ENCODE peak calls at places on chromosomes 11 and 22, in four cellular contexts. S, N, U and E are unnamed samples.

GRCh38 chr11:111916768-111917167 is 1.9 kb upstream of the C11orf52 start:
- DNase-seq in S (no peak), N (no peak), U (no peak), E (no peak)

GRCh38 chr11:129721685-129722084 is 94.0 kb upstream of the TMEM45B start:
- DNase-seq in S (no peak), N (no peak), U (no peak), E (no peak)

GRCh38 chr11:47508595-47509555 is 44.1 kb downstream of the CELF1 start:
- DNase-seq in S (no peak), N (no peak), U (no peak), E (no peak)

GRCh38 chr11:100830295-100830694 is 143.2 kb downstream of the ARHGAP42 start:
- DNase-seq in S (no peak), N (no peak), U (no peak), E (no peak)

GRCh38 chr11:134266841-134267251 is 9.3 kb upstream of the GLB1L3 start:
- DNase-seq in S (peak), N (peak), U (no peak), E (peak)

GRCh38 chr11:70448983-70449567 is 50.7 kb downstream of the CTTN start:
- DNase-seq in S (no peak), N (no peak), U (peak), E (no peak)

GRCh38 chr11:75214411-75214821 is 26.2 kb upstream of the TPBGL start:
- DNase-seq in S (peak), N (peak), U (peak), E (peak)

GRCh38 chr11:114162719-114163123 is 103.2 kb downstream of the ZBTB16 start:
- DNase-seq in S (peak), N (peak), U (no peak), E (peak)

DNA sequence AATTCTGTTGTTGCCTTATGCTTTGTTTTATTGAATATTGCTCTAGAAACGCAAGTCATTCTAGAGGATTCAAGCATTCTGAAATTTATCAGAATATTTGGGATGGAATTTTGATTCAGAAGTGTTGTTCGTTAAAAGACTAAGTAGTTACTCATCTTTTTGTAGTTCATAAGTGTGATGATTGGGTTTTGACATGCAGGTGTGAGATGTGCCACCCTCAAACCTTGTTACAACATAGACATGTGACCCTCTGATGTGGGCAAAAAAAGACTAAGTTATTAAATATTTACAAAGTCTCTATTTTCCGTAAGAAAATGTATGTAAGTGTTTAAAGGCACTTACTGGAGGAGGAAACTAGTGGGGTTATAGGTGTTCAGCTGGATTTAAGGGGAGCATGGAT is 8.9 kb downstream of the YWHAH start:
- DNase-seq in S (no peak), N (no peak), U (no peak), E (no peak)
- H3K4me2 ChIP-seq in S (no peak), N (no peak), U (no peak), E (no peak)

GRCh38 chr11:13260963-13261599 is 16.5 kb upstream of the BMAL1 start:
- DNase-seq in S (peak), N (peak), U (no peak), E (no peak)

GRCh38 chr11:13261600-13262061 is 16.0 kb upstream of the BMAL1 start:
- DNase-seq in S (peak), N (peak), U (peak), E (peak)

GRCh38 chr11:13260196-13260962 is 17.2 kb upstream of the BMAL1 start:
- DNase-seq in S (no peak), N (peak), U (no peak), E (peak)

GRCh38 chr11:13259374-13259773 is 18.2 kb upstream of the BMAL1 start:
- DNase-seq in S (no peak), N (no peak), U (no peak), E (no peak)

GRCh38 chr11:13262096-13262495 is 15.5 kb upstream of the BMAL1 start:
- DNase-seq in S (no peak), N (peak), U (peak), E (no peak)
- H3K4me2 ChIP-seq in S (no peak), N (peak), U (peak), E (peak)

GRCh38 chr22:19842386-19843106 is 12.1 kb downstream of the GNB1L start:
- DNase-seq in S (no peak), N (no peak), U (no peak), E (no peak)

GRCh38 chr22:19843107-19843856 is 11.4 kb downstream of the GNB1L start:
- DNase-seq in S (no peak), N (no peak), U (no peak), E (no peak)

GRCh38 chr22:19841641-19842385 is 12.9 kb downstream of the GNB1L start:
- DNase-seq in S (no peak), N (no peak), U (no peak), E (no peak)

GRCh38 chr22:19840059-19840458 is 14.6 kb downstream of the GNB1L start:
- DNase-seq in S (no peak), N (no peak), U (no peak), E (no peak)

GRCh38 chr22:19840955-19841640 is 13.6 kb downstream of the GNB1L start:
- DNase-seq in S (no peak), N (no peak), U (no peak), E (no peak)
- H3K4me2 ChIP-seq in S (no peak), N (no peak), U (no peak), E (no peak)

GRCh38 chr22:45602004-45602733 is 69.5 kb upstream of the ATXN10 start:
- DNase-seq in S (no peak), N (no peak), U (no peak), E (no peak)
- H3K4me2 ChIP-seq in S (no peak), N (no peak), U (peak), E (no peak)

DNA sequence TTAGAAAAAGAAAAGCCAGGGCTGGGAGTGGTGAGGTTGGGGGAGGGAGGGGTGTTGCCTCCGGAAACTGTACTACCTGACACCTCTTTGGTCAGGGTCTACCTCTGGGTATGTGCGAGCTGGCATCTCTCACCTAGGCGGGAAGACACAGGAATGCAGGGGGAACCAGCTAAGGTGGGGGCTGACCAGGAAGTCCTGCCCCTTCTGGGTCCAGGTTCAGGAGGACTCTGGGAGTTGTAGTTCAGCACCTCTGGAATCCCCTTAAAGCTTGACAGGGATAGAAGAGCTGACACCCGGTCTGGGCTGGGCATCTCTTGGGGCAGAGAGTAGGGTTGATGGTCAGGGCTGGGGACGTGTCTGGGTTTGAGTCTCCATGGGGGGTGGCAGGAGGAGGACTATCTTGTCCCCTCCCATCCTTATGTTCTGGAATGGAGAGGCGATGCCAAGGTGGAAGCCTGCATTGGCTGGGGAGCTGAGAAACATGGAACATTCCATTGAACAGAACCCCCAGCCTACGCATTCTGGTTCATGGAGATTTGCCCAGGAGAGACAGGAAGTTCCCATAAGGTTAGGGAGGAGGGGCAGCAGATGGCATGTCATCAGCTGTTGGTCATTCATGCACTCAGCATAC is 2.1 kb upstream of the KIAA1671 start:
- DNase-seq in S (peak), N (peak), U (no peak), E (no peak)
- H3K4me2 ChIP-seq in S (no peak), N (peak), U (peak), E (peak)

GRCh38 chr22:44299124-44299523 is 13.6 kb downstream of the SHISAL1 start:
- DNase-seq in S (no peak), N (no peak), U (no peak), E (no peak)

GRCh38 chr22:44297662-44298061 is 15.1 kb downstream of the SHISAL1 start:
- DNase-seq in S (no peak), N (no peak), U (no peak), E (no peak)

GRCh38 chr22:44295406-44295805 is 17.3 kb downstream of the SHISAL1 start:
- DNase-seq in S (no peak), N (no peak), U (no peak), E (no peak)

GRCh38 chr22:44301039-44301438 is 11.7 kb downstream of the SHISAL1 start:
- DNase-seq in S (no peak), N (no peak), U (no peak), E (no peak)

GRCh38 chr22:44298331-44299087 is 14.2 kb downstream of the SHISAL1 start:
- DNase-seq in S (no peak), N (no peak), U (no peak), E (no peak)
- H3K4me2 ChIP-seq in S (no peak), N (no peak), U (no peak), E (no peak)

GRCh38 chr11:118915396-118915795 is 10.3 kb downstream of the BCL9L start:
- DNase-seq in S (no peak), N (no peak), U (no peak), E (no peak)
- H3K4me2 ChIP-seq in S (no peak), N (peak), U (peak), E (peak)